ENCODE peak calls at places on chromosomes 2 and 18, in four cellular contexts. U is T-cell, L is HEK293T, A is T-helper 22 cell. X is an unnamed sample.

GRCh38 chr18:68757121-68757520 is 40.8 kb upstream of the CCDC102B start:
- DNase-seq in U (no peak), L (no peak), A (no peak), X (no peak)

GRCh38 chr2:159506764-159507406 is 109.5 kb downstream of the BAZ2B start:
- DNase-seq in U (no peak), L (no peak), A (no peak), X (peak; percentile 45)

GRCh38 chr2:130963849-130964793 is 127.4 kb downstream of the ARHGEF4 start:
- DNase-seq in U (no peak), L (peak; percentile 79), A (no peak), X (no peak)

GRCh38 chr2:2763351-2763997 is 432.4 kb upstream of the MYT1L start:
- DNase-seq in U (no peak), L (no peak), A (no peak), X (no peak)

GRCh38 chr18:29191263-29191662 is 1014.3 kb upstream of the CDH2 start:
- DNase-seq in U (no peak), L (peak; percentile 28), A (no peak), X (peak; percentile 63)

GRCh38 chr2:3519255-3520190 is at the start of gene ADI1:
- DNase-seq in U (peak; percentile 64), L (peak; percentile 75), A (peak; percentile 56), X (peak; percentile 63)

GRCh38 chr2:42905341-42906114 is 113.1 kb upstream of the HAAO start:
- DNase-seq in U (no peak), L (peak; percentile 45), A (no peak), X (peak; percentile 70)

GRCh38 chr2:41907716-41908328 is 140.0 kb upstream of the PKDCC start:
- DNase-seq in U (no peak), L (no peak), A (no peak), X (no peak)

GRCh38 chr2:48944961-48945360 is 189.4 kb upstream of the LHCGR start:
- DNase-seq in U (no peak), L (no peak), A (no peak), X (peak; percentile 52)

GRCh38 chr2:46294185-46294836 is 2.9 kb upstream of the EPAS1 start:
- DNase-seq in U (no peak), L (no peak), A (no peak), X (peak; percentile 49)

GRCh38 chr18:46073474-46074331 is 1.6 kb upstream of the PSTPIP2 start:
- DNase-seq in U (peak; percentile 44), L (no peak), A (no peak), X (peak; percentile 70)

X was measured in fibroblast of mammary gland.